ENCODE peak calls at places on chromosomes 2 and 18, in seven cellular contexts. K is head of caudate nucleus; T is body of pancreas; Y is hippocampal formation; P is EL; I is colonic mucosa; G is activated naive CD4-positive, alpha-beta T cell treated with Interleukin-2 at 50 U/mL for 16 hours. E is an unnamed sample.

GRCh38 chr2:145022021-145022670 is 502.2 kb upstream of the ZEB2 start:
- DNase-seq in K (no peak), T (no peak), Y (no peak), P (no peak), I (no peak), G (no peak), E (no peak)

GRCh38 chr18:23943104-23943503 is 71.5 kb upstream of the TTC39C start:
- DNase-seq in K (no peak), T (no peak), Y (no peak), P (no peak), I (no peak), G (peak), E (no peak)

GRCh38 chr2:161273038-161273760 is 35.0 kb upstream of the PSMD14 start:
- DNase-seq in K (no peak), T (no peak), Y (no peak), P (peak), I (peak), G (no peak), E (no peak)

GRCh38 chr18:46542545-46542944 is 114.5 kb downstream of the LOXHD1 start:
- DNase-seq in K (no peak), T (no peak), Y (no peak), P (no peak), I (no peak), G (no peak), E (no peak)

GRCh38 chr2:143692162-143692561 is 562.9 kb downstream of the ARHGAP15 start:
- DNase-seq in K (no peak), T (no peak), Y (no peak), P (no peak), I (no peak), G (no peak), E (no peak)

GRCh38 chr2:96140941-96141623 is 2.8 kb upstream of the ASTL start:
- DNase-seq in K (no peak), T (no peak), Y (no peak), P (no peak), I (no peak), G (no peak), E (no peak)

GRCh38 chr2:189577108-189577507 is 3.5 kb downstream of the SLC40A1 start:
- DNase-seq in K (no peak), T (no peak), Y (no peak), P (no peak), I (no peak), G (no peak), E (no peak)

GRCh38 chr2:74457549-74458131 is 598 bp upstream of the WBP1 start:
- DNase-seq in K (peak), T (peak), Y (no peak), P (peak), I (peak), G (peak), E (peak)

GRCh38 chr2:230797515-230798495 is 66.9 kb upstream of the ITM2C start:
- DNase-seq in K (no peak), T (no peak), Y (no peak), P (peak), I (no peak), G (no peak), E (no peak)

GRCh38 chr18:24063121-24063731 is 48.7 kb downstream of the TTC39C start:
- DNase-seq in K (no peak), T (no peak), Y (no peak), P (peak), I (no peak), G (no peak), E (no peak)

GRCh38 chr18:13500891-13501887 is 225.2 kb downstream of the FAM210A start:
- DNase-seq in K (no peak), T (peak), Y (peak), P (peak), I (no peak), G (no peak), E (peak)

GRCh38 chr18:58520964-58521363 is 107.9 kb downstream of the ALPK2 start:
- DNase-seq in K (no peak), T (no peak), Y (no peak), P (peak), I (no peak), G (peak), E (no peak)

GRCh38 chr18:50194623-50195532 is at the start of gene MYO5B:
- DNase-seq in K (no peak), T (peak), Y (no peak), P (no peak), I (peak), G (peak), E (no peak)

GRCh38 chr2:199160677-199161465 is 296.9 kb downstream of the SATB2 start:
- DNase-seq in K (no peak), T (no peak), Y (no peak), P (peak), I (no peak), G (no peak), E (no peak)

GRCh38 chr2:31270136-31270535 is 36.2 kb downstream of the EHD3 start:
- DNase-seq in K (no peak), T (no peak), Y (no peak), P (peak), I (no peak), G (no peak), E (no peak)

GRCh38 chr18:8303151-8303770 is 306.0 kb upstream of the RAB12 start:
- DNase-seq in K (no peak), T (no peak), Y (no peak), P (no peak), I (no peak), G (no peak), E (no peak)

GRCh38 chr18:39959839-39960238 is 1995.2 kb upstream of the PIK3C3 start:
- DNase-seq in K (no peak), T (no peak), Y (no peak), P (no peak), I (no peak), G (no peak), E (no peak)

GRCh38 chr2:201470821-201471731 is 19.5 kb downstream of the STRADB start:
- DNase-seq in K (no peak), T (no peak), Y (no peak), P (peak), I (no peak), G (no peak), E (no peak)

GRCh38 chr18:46060359-46060841 is 11.7 kb downstream of the PSTPIP2 start:
- DNase-seq in K (no peak), T (no peak), Y (no peak), P (no peak), I (no peak), G (no peak), E (no peak)

GRCh38 chr2:241053576-241054251 is 48.4 kb downstream of the MTERF4 start:
- DNase-seq in K (no peak), T (no peak), Y (no peak), P (no peak), I (no peak), G (peak), E (no peak)